ENCODE peak calls at places on chromosome 11, in five cellular contexts. One of them, this sample, is unnamed.

GRCh38 chr11:33884035-33884434 is 7.8 kb downstream of the LMO2 start:
- DNase-seq in GM23338: no peak
- DNase-seq in GM23248: no peak
- DNase-seq in neuronal stem cell: no peak
- DNase-seq in mesenchymal stem cell: no peak
- DNase-seq in this sample: no peak

GRCh38 chr11:79437981-79438630 is 2.7 kb downstream of the TENM4 start:
- DNase-seq in mesenchymal stem cell: peak; percentile 22
- DNase-seq in neuronal stem cell: no peak
- DNase-seq in GM23338: peak; percentile 45
- DNase-seq in GM23248: peak; percentile 38
- DNase-seq in this sample: no peak

GRCh38 chr11:62719302-62719978 is 7.8 kb downstream of the HNRNPUL2 start:
- DNase-seq in GM23338: no peak
- DNase-seq in GM23248: peak; percentile 33
- DNase-seq in mesenchymal stem cell: no peak
- DNase-seq in neuronal stem cell: no peak
- DNase-seq in this sample: no peak

GRCh38 chr11:15278129-15278528 is 163.4 kb downstream of the INSC start:
- DNase-seq in mesenchymal stem cell: peak; percentile 64
- DNase-seq in GM23248: peak; percentile 59
- DNase-seq in GM23338: no peak
- DNase-seq in neuronal stem cell: no peak
- DNase-seq in this sample: no peak

GRCh38 chr11:96228472-96228871 is 114.5 kb downstream of the MAML2 start:
- DNase-seq in neuronal stem cell: no peak
- DNase-seq in GM23248: peak; percentile 85
- DNase-seq in GM23338: no peak
- DNase-seq in mesenchymal stem cell: peak; percentile 95
- DNase-seq in this sample: peak; percentile 98

GRCh38 chr11:78646564-78647185 is 72.0 kb upstream of the NARS2 start:
- DNase-seq in mesenchymal stem cell: peak; percentile 47
- DNase-seq in GM23248: peak; percentile 37
- DNase-seq in neuronal stem cell: peak; percentile 46
- DNase-seq in GM23338: peak; percentile 89
- DNase-seq in this sample: peak; percentile 97

GRCh38 chr11:11416502-11416901 is 63.5 kb upstream of the CSNK2A3 start:
- DNase-seq in mesenchymal stem cell: peak; percentile 89
- DNase-seq in GM23338: no peak
- DNase-seq in GM23248: peak; percentile 31
- DNase-seq in neuronal stem cell: no peak
- DNase-seq in this sample: peak; percentile 68

GRCh38 chr11:2093575-2094353 is 45.4 kb downstream of the IGF2 start:
- DNase-seq in GM23248: peak; percentile 93
- DNase-seq in neuronal stem cell: no peak
- DNase-seq in GM23338: no peak
- DNase-seq in mesenchymal stem cell: no peak
- DNase-seq in this sample: no peak

GRCh38 chr11:9535189-9535781 is 38.2 kb upstream of the WEE1 start:
- DNase-seq in GM23248: peak; percentile 92
- DNase-seq in GM23338: peak; percentile 91
- DNase-seq in neuronal stem cell: peak; percentile 39
- DNase-seq in mesenchymal stem cell: peak; percentile 68
- DNase-seq in this sample: peak; percentile 71

GRCh38 chr11:85810521-85810870 is 445 bp downstream of the SYTL2 start:
- DNase-seq in GM23248: no peak
- DNase-seq in neuronal stem cell: no peak
- DNase-seq in GM23338: peak; percentile 56
- DNase-seq in mesenchymal stem cell: no peak
- DNase-seq in this sample: no peak

GRCh38 chr11:125992893-125993292 is 47.0 kb downstream of the VSIG10L2 start:
- DNase-seq in neuronal stem cell: no peak
- DNase-seq in GM23338: peak; percentile 57
- DNase-seq in GM23248: no peak
- DNase-seq in mesenchymal stem cell: no peak
- DNase-seq in this sample: no peak

GRCh38 chr11:1203505-1204271 is 19.2 kb upstream of the MUC5B start:
- DNase-seq in GM23248: no peak
- DNase-seq in GM23338: no peak
- DNase-seq in mesenchymal stem cell: no peak
- DNase-seq in neuronal stem cell: no peak
- DNase-seq in this sample: peak; percentile 69

GRCh38 chr11:3136542-3137455 is 28.3 kb downstream of the OSBPL5 start:
- DNase-seq in mesenchymal stem cell: no peak
- DNase-seq in GM23338: no peak
- DNase-seq in neuronal stem cell: no peak
- DNase-seq in GM23248: no peak
- DNase-seq in this sample: no peak

GRCh38 chr11:110355011-110355744 is 58.8 kb upstream of the RDX start:
- DNase-seq in neuronal stem cell: no peak
- DNase-seq in GM23338: peak; percentile 25
- DNase-seq in mesenchymal stem cell: no peak
- DNase-seq in GM23248: no peak
- DNase-seq in this sample: no peak
- H2AFZ ChIP-seq in neuronal stem cell: peak overlapping the region; percentile 84
- H2AFZ ChIP-seq in GM23338: peak overlapping the region; percentile 64
- H2AFZ ChIP-seq in mesenchymal stem cell: peak overlapping the region; percentile 46
- H2AFZ ChIP-seq in GM23248: peak overlapping the region; percentile 12
- H2AFZ ChIP-seq in this sample: no peak overlapping the region

GRCh38 chr11:13011366-13012036 is 2.4 kb downstream of the RASSF10 start:
- DNase-seq in GM23248: no peak
- DNase-seq in GM23338: no peak
- DNase-seq in neuronal stem cell: no peak
- DNase-seq in mesenchymal stem cell: no peak
- DNase-seq in this sample: no peak

GRCh38 chr11:13010737-13011342 is 1.7 kb downstream of the RASSF10 start:
- DNase-seq in neuronal stem cell: peak; percentile 53
- DNase-seq in GM23338: peak; percentile 51
- DNase-seq in GM23248: peak; percentile 14
- DNase-seq in mesenchymal stem cell: no peak
- DNase-seq in this sample: no peak

GRCh38 chr11:13009476-13009920 is 382 bp downstream of the RASSF10 start:
- DNase-seq in GM23338: no peak
- DNase-seq in GM23248: peak; percentile 34
- DNase-seq in neuronal stem cell: peak; percentile 48
- DNase-seq in mesenchymal stem cell: peak; percentile 11
- DNase-seq in this sample: no peak

GRCh38 chr11:13008625-13009475 is at the start of gene RASSF10:
- DNase-seq in GM23338: peak; percentile 94
- DNase-seq in mesenchymal stem cell: peak; percentile 5
- DNase-seq in neuronal stem cell: peak; percentile 80
- DNase-seq in GM23248: peak; percentile 35
- DNase-seq in this sample: no peak

DNA sequence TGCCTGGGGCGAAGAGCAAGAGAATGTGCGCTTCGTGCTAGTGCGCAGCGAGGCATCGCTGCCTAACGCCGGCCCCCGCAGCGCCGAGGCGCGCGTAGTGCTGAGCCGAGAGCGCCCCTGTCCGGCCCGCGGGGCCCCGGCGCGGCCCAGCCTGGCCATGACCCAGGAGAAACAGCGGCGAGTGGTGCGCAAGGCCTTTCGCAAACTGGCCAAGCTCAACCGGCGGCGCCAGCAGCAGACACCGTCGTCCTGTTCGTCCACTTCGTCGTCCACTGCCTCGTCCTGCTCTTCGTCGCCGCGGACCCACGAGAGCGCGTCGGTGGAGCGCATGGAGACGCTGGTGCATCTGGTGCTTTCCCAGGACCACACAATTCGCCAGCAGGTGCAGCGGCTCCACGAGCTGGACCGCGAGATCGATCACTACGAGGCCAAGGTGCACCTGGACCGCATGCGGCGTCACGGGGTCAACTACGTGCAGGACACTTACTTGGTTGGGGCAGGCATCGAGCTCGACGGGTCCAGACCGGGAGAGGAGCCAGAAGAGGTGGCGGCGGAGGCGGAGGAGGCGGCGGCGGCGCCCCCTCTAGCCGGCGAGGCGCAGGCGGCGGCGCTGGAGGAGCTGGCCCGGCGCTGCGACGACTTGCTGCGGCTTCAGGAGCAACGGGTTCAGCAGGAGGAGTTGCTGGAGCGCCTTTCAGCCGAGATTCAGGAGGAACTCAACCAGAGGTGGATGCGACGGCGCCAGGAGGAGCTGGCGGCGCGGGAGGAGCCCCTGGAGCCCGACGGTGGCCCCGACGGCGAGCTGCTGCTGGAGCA is 1.0 kb downstream of the RASSF10 start:
- DNase-seq in GM23248: peak; percentile 51
- DNase-seq in neuronal stem cell: peak; percentile 56
- DNase-seq in GM23338: peak; percentile 68
- DNase-seq in mesenchymal stem cell: no peak
- DNase-seq in this sample: no peak
- H2AFZ ChIP-seq in GM23248: peak overlapping the region; percentile 56
- H2AFZ ChIP-seq in neuronal stem cell: peak overlapping the region; percentile 95
- H2AFZ ChIP-seq in GM23338: peak overlapping the region; percentile 89
- H2AFZ ChIP-seq in mesenchymal stem cell: no peak overlapping the region
- H2AFZ ChIP-seq in this sample: no peak overlapping the region

GRCh38 chr11:69263736-69264052 is 30.3 kb upstream of the MYEOV start:
- DNase-seq in neuronal stem cell: no peak
- DNase-seq in GM23248: no peak
- DNase-seq in mesenchymal stem cell: no peak
- DNase-seq in GM23338: no peak
- DNase-seq in this sample: no peak

GRCh38 chr11:69260622-69261021 is 33.3 kb upstream of the MYEOV start:
- DNase-seq in neuronal stem cell: no peak
- DNase-seq in mesenchymal stem cell: peak; percentile 18
- DNase-seq in GM23338: no peak
- DNase-seq in GM23248: no peak
- DNase-seq in this sample: no peak

GRCh38 chr11:69262918-69263735 is 30.8 kb upstream of the MYEOV start:
- DNase-seq in GM23338: no peak
- DNase-seq in GM23248: no peak
- DNase-seq in mesenchymal stem cell: no peak
- DNase-seq in neuronal stem cell: no peak
- DNase-seq in this sample: no peak

GRCh38 chr11:69259072-69259471 is 34.9 kb upstream of the MYEOV start:
- DNase-seq in GM23338: no peak
- DNase-seq in neuronal stem cell: no peak
- DNase-seq in mesenchymal stem cell: no peak
- DNase-seq in GM23248: no peak
- DNase-seq in this sample: peak; percentile 72

GRCh38 chr11:69261116-69261515 is 32.8 kb upstream of the MYEOV start:
- DNase-seq in mesenchymal stem cell: no peak
- DNase-seq in neuronal stem cell: no peak
- DNase-seq in GM23338: no peak
- DNase-seq in GM23248: no peak
- DNase-seq in this sample: no peak
- H2AFZ ChIP-seq in mesenchymal stem cell: no peak overlapping the region
- H2AFZ ChIP-seq in neuronal stem cell: no peak overlapping the region
- H2AFZ ChIP-seq in GM23338: no peak overlapping the region
- H2AFZ ChIP-seq in GM23248: no peak overlapping the region
- H2AFZ ChIP-seq in this sample: no peak overlapping the region

GRCh38 chr11:64713031-64713780 is 9.8 kb downstream of the NRXN2 start:
- DNase-seq in neuronal stem cell: no peak
- DNase-seq in GM23248: peak; percentile 56
- DNase-seq in GM23338: peak; percentile 55
- DNase-seq in mesenchymal stem cell: peak; percentile 23
- DNase-seq in this sample: no peak

GRCh38 chr11:64711944-64712306 is 11.1 kb downstream of the NRXN2 start:
- DNase-seq in mesenchymal stem cell: no peak
- DNase-seq in GM23338: peak; percentile 46
- DNase-seq in neuronal stem cell: no peak
- DNase-seq in GM23248: no peak
- DNase-seq in this sample: no peak

GRCh38 chr11:64711138-64711943 is 11.7 kb downstream of the NRXN2 start:
- DNase-seq in GM23248: no peak
- DNase-seq in GM23338: peak; percentile 92
- DNase-seq in neuronal stem cell: peak; percentile 62
- DNase-seq in mesenchymal stem cell: no peak
- DNase-seq in this sample: no peak

GRCh38 chr11:64712430-64713030 is 10.5 kb downstream of the NRXN2 start:
- DNase-seq in mesenchymal stem cell: no peak
- DNase-seq in GM23338: no peak
- DNase-seq in neuronal stem cell: no peak
- DNase-seq in GM23248: no peak
- DNase-seq in this sample: no peak

GRCh38 chr11:64710418-64711137 is 12.4 kb downstream of the NRXN2 start:
- DNase-seq in mesenchymal stem cell: no peak
- DNase-seq in GM23248: peak; percentile 18
- DNase-seq in GM23338: no peak
- DNase-seq in neuronal stem cell: no peak
- DNase-seq in this sample: peak; percentile 56
- H2AFZ ChIP-seq in mesenchymal stem cell: no peak overlapping the region
- H2AFZ ChIP-seq in GM23248: no peak overlapping the region
- H2AFZ ChIP-seq in GM23338: peak overlapping the region; percentile 90
- H2AFZ ChIP-seq in neuronal stem cell: no peak overlapping the region
- H2AFZ ChIP-seq in this sample: no peak overlapping the region

GRCh38 chr11:69969890-69970784 is 108.0 kb upstream of the ANO1 start:
- DNase-seq in mesenchymal stem cell: peak; percentile 50
- DNase-seq in GM23248: no peak
- DNase-seq in GM23338: peak; percentile 24
- DNase-seq in neuronal stem cell: no peak
- DNase-seq in this sample: no peak

GRCh38 chr11:69966583-69966835 is 111.6 kb upstream of the ANO1 start:
- DNase-seq in GM23338: no peak
- DNase-seq in mesenchymal stem cell: no peak
- DNase-seq in neuronal stem cell: no peak
- DNase-seq in GM23248: no peak
- DNase-seq in this sample: no peak

GRCh38 chr11:69966910-69967309 is 111.2 kb upstream of the ANO1 start:
- DNase-seq in mesenchymal stem cell: no peak
- DNase-seq in GM23248: no peak
- DNase-seq in neuronal stem cell: no peak
- DNase-seq in GM23338: no peak
- DNase-seq in this sample: no peak

GRCh38 chr11:69967484-69967883 is 110.6 kb upstream of the ANO1 start:
- DNase-seq in GM23248: no peak
- DNase-seq in neuronal stem cell: no peak
- DNase-seq in mesenchymal stem cell: no peak
- DNase-seq in GM23338: no peak
- DNase-seq in this sample: peak; percentile 42

DNA sequence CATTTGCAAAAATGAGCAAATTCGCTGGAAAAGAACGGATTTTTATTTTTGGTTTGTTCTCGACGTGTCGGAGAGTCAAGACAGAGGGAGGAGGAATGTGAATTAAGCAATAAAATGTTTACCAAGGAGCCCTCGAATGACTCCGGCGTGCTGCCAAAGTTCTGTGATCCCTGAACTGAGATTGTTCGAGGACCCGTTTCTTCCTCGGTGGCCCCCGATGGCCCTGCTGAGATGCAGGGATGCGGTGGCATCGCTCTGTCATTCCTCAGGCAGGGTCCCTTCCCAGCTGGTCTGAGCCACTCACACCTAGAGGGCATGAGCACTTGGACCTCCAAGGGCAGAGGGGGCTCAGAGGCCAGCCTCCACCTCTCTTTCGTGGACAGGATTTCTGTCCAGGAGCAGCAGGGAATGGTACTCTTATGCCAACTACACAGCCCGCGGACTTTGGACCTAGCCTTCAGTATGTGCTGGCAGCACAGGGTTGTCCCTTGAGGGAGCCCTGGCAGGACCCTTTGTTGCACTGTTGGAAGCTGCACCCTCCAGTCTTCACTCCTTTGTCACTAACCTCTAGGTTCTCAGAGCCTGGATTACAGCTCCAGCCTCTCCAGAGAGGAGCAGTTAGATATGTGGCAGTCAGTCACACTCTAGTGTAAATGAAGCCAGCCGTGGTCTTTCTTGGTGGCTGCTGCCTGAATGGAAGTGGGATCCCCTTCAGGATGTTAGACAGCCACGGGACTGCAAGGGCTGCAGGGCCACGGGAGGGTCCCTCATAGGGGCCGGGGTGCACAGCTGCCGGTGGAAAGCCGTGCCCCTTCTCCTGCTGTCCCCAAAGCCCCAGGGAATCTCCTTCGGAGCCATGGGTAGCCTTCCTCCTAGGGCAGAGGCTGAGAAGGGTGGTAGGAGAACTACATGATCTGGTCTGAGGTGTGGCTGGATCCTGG is 109.4 kb upstream of the ANO1 start:
- DNase-seq in GM23248: no peak
- DNase-seq in GM23338: no peak
- DNase-seq in neuronal stem cell: no peak
- DNase-seq in mesenchymal stem cell: no peak
- DNase-seq in this sample: no peak
- H2AFZ ChIP-seq in GM23248: no peak overlapping the region
- H2AFZ ChIP-seq in GM23338: no peak overlapping the region
- H2AFZ ChIP-seq in neuronal stem cell: no peak overlapping the region
- H2AFZ ChIP-seq in mesenchymal stem cell: no peak overlapping the region
- H2AFZ ChIP-seq in this sample: no peak overlapping the region

This sample was measured in PC-3.